ENCODE peak calls at places on chromosomes 3 and 15, in eight cellular contexts. N is H9, V is foreskin fibroblast, H is cardiac fibroblast, M is fibroblast of pulmonary artery, D is MM.1S, R is spleen, S is mesothelial cell of epicardium. Q is an unnamed sample.

GRCh38 chr3:132205609-132206008 is 111.6 kb upstream of the ACP3 start:
- DNase-seq in N (no peak), V (no peak), H (no peak), M (no peak), D (no peak), R (no peak), S (no peak), Q (no peak)

GRCh38 chr3:153162513-153163348 is 705 bp downstream of the RAP2B start:
- DNase-seq in N (peak; percentile 37), V (no peak), H (peak; percentile 53), M (peak; percentile 44), D (peak; percentile 44), R (peak; percentile 89), S (no peak), Q (peak; percentile 46)

GRCh38 chr15:29913528-29914135 is 91.4 kb upstream of the TJP1 start:
- DNase-seq in N (no peak), V (peak; percentile 80), H (peak; percentile 66), M (peak; percentile 55), D (no peak), R (no peak), S (no peak), Q (no peak)

GRCh38 chr3:177545964-177546363 is 348.7 kb upstream of the TBL1XR1 start:
- DNase-seq in N (no peak), V (peak; percentile 40), H (no peak), M (no peak), D (no peak), R (no peak), S (no peak), Q (no peak)

GRCh38 chr3:159455741-159456181 is 532.9 kb upstream of the IL12A start:
- DNase-seq in N (no peak), V (no peak), H (peak; percentile 17), M (no peak), D (no peak), R (no peak), S (no peak), Q (no peak)

GRCh38 chr3:25821746-25822573 is 32.1 kb downstream of the OXSM start:
- DNase-seq in N (no peak), V (no peak), H (no peak), M (no peak), D (no peak), R (no peak), S (no peak), Q (no peak)

GRCh38 chr15:55784284-55784683 is 41.3 kb upstream of the PRTG start:
- DNase-seq in N (no peak), V (no peak), H (no peak), M (no peak), D (no peak), R (no peak), S (no peak), Q (no peak)

GRCh38 chr3:126365351-126366274 is 8.4 kb upstream of the KLF15 start:
- DNase-seq in N (no peak), V (no peak), H (no peak), M (no peak), D (peak; percentile 2), R (peak; percentile 56), S (no peak), Q (no peak)

GRCh38 chr3:183449391-183449790 is 21.0 kb upstream of the MCF2L2 start:
- DNase-seq in N (no peak), V (no peak), H (peak; percentile 48), M (peak; percentile 38), D (no peak), R (no peak), S (no peak), Q (no peak)

GRCh38 chr3:12097972-12098371 is 60.7 kb downstream of the TIMP4 start:
- DNase-seq in N (no peak), V (no peak), H (no peak), M (peak; percentile 1), D (no peak), R (no peak), S (no peak), Q (no peak)

GRCh38 chr3:149367021-149367840 is 10.2 kb downstream of the TM4SF1 start:
- DNase-seq in N (no peak), V (peak; percentile 45), H (peak; percentile 90), M (peak; percentile 71), D (no peak), R (no peak), S (no peak), Q (no peak)

GRCh38 chr3:25396686-25397085 is 31.4 kb upstream of the RARB start:
- DNase-seq in N (no peak), V (no peak), H (no peak), M (no peak), D (no peak), R (no peak), S (no peak), Q (no peak)

GRCh38 chr3:4825572-4826236 is 153.5 kb upstream of the BHLHE40 start:
- DNase-seq in N (no peak), V (no peak), H (no peak), M (no peak), D (no peak), R (no peak), S (no peak), Q (no peak)

GRCh38 chr3:157240413-157240812 is 80.5 kb upstream of the CCNL1 start:
- DNase-seq in N (no peak), V (no peak), H (peak; percentile 37), M (peak; percentile 51), D (no peak), R (no peak), S (no peak), Q (no peak)

GRCh38 chr15:58988011-58988785 is 735 bp downstream of the RNF111 start:
- DNase-seq in N (peak; percentile 67), V (peak; percentile 30), H (peak; percentile 45), M (peak; percentile 51), D (peak; percentile 43), R (peak; percentile 96), S (peak; percentile 57), Q (peak; percentile 63)

GRCh38 chr15:67241132-67241855 is 13.2 kb downstream of the AAGAB start:
- DNase-seq in N (no peak), V (no peak), H (no peak), M (no peak), D (peak; percentile 81), R (no peak), S (no peak), Q (no peak)

GRCh38 chr3:107644631-107645030 is 121.9 kb downstream of the BBX start:
- DNase-seq in N (no peak), V (no peak), H (peak; percentile 47), M (no peak), D (no peak), R (no peak), S (no peak), Q (no peak)

GRCh38 chr3:107637416-107638182 is 114.8 kb downstream of the BBX start:
- DNase-seq in N (no peak), V (no peak), H (no peak), M (no peak), D (no peak), R (no peak), S (no peak), Q (no peak)

GRCh38 chr3:107641572-107642307 is 119.0 kb downstream of the BBX start:
- DNase-seq in N (no peak), V (no peak), H (peak; percentile 48), M (peak; percentile 75), D (no peak), R (no peak), S (no peak), Q (no peak)

DNA sequence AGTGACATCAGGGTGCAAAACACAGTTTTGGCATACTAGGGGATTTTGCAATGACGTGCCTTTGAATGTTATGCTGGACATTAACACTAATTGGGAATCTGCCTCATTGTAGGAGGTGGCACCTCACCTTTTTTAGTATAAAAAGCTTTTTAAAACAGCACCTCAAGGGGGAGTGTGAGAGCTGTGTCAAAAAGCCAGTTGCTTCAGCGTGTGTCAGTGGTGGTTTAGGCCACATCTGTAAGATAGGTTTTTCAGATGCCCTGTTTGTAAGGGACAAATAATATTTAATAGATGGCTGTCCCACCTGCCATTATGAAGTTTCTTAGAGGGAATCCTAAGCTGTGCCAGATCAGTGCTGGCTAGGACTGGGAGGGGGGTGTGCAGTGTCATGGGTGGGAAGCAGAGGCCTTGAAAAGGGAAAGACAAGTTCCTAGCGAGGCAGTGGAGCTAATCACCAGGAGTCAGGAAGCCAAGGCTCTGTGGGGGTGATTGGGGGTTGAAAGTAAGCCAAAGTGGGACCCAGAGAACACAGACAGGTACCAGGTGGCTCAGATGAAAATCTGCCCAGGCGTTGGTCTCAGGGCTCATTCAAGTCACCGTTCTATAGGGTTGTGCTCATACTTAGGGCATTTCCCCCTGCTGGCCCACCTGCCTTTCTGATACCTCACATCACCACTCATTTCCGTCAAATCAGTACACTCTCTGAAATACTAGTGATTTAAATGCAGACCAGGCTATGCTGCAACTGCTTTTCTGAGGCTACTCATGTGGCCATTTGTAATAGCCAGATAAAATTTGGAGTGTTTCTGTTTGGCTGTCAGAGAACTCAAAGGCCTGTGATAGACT is 120.5 kb downstream of the BBX start:
- DNase-seq in N (no peak), V (no peak), H (no peak), M (no peak), D (peak; percentile 46), R (no peak), S (no peak), Q (no peak)
- TF ChIP-seq CTCF in N (peak; percentile 61), V (no peak), H (peak; percentile 21), M (peak; percentile 26), D (peak; percentile 43), R (no peak), S (no peak), Q (no peak)

GRCh38 chr15:60299452-60300047 is 98.2 kb downstream of the ANXA2 start:
- DNase-seq in N (peak; percentile 63), V (peak; percentile 31), H (peak; percentile 15), M (peak; percentile 2), D (no peak), R (no peak), S (no peak), Q (no peak)
- TF ChIP-seq CTCF in N (peak; percentile 37), V (peak; percentile 11), H (peak; percentile 9), M (no peak), D (no peak), R (peak; percentile 14), S (no peak), Q (no peak)

DNA sequence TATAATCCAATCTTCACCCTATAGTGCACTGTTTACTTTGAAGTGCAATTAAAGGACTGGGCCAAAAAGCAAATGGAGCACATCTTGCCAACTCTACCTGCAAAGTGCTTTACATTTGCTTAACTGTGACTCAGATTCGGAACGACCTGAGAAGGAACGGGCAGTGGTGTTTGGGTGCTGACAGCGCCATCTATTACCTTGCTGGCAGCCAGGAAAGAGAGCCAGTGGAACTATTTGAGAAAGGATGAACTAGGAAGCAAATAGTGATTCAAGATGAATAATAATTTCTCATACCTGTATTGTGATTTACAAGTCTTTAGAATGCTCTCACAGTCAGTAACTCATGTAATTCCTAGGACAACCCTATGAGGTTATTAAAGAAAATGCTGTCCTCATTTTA is 312.9 kb downstream of the PDCD6IP start:
- DNase-seq in N (no peak), V (no peak), H (no peak), M (no peak), D (no peak), R (no peak), S (no peak), Q (no peak)
- TF ChIP-seq CTCF in N (no peak), V (no peak), H (no peak), M (no peak), D (no peak), R (no peak), S (no peak), Q (no peak)

GRCh38 chr3:174815750-174816149 is 43.4 kb upstream of the NAALADL2 start:
- DNase-seq in N (no peak), V (no peak), H (no peak), M (no peak), D (no peak), R (no peak), S (no peak), Q (no peak)

GRCh38 chr3:174810256-174810655 is 48.9 kb upstream of the NAALADL2 start:
- DNase-seq in N (no peak), V (no peak), H (no peak), M (no peak), D (no peak), R (no peak), S (no peak), Q (no peak)

GRCh38 chr3:174812172-174812862 is 46.8 kb upstream of the NAALADL2 start:
- DNase-seq in N (no peak), V (no peak), H (no peak), M (no peak), D (no peak), R (no peak), S (no peak), Q (no peak)
- TF ChIP-seq CTCF in N (no peak), V (no peak), H (no peak), M (no peak), D (no peak), R (no peak), S (no peak), Q (no peak)

Q was measured in natural killer cell.